ENCODE peak calls at places on chromosomes 6 and 20, in ten cellular contexts. T is naive thymus-derived CD4-positive, alpha-beta T cell; Q is left ventricle myocardium inferior; G is epithelial cell of esophagus; Y is psoas muscle; D is body of pancreas; Z is suprapubic skin; X is lower lobe of right lung; C is left lung; J is cardiac muscle cell. A is an unnamed sample.

GRCh38 chr6:35522660-35523658 is 10.3 kb upstream of the TULP1 start:
- DNase-seq in Z (peak; percentile 90), D (peak; percentile 70), Y (peak; percentile 88), X (peak; percentile 84), J (peak; percentile 81), G (peak; percentile 66), C (peak; percentile 91), T (peak; percentile 74), Q (peak; percentile 62), A (peak; percentile 72)

GRCh38 chr20:48975955-48976354 is 54.4 kb downstream of the ARFGEF2 start:
- DNase-seq in T (no peak), Y (no peak), J (no peak), X (no peak), D (no peak), Q (no peak), Z (no peak), C (no peak), G (no peak), A (no peak)

GRCh38 chr20:61507778-61508177 is 255.7 kb downstream of the CDH4 start:
- DNase-seq in J (no peak), Y (no peak), T (no peak), X (no peak), C (no peak), Q (no peak), Z (no peak), G (no peak), D (no peak), A (no peak)

GRCh38 chr6:122071950-122072647 is 327.4 kb upstream of the HSF2 start:
- DNase-seq in Y (no peak), Q (no peak), Z (no peak), G (no peak), J (no peak), D (no peak), C (no peak), T (no peak), X (no peak), A (no peak)

GRCh38 chr20:19672498-19672897 is 85.6 kb upstream of the RIN2 start:
- DNase-seq in Q (no peak), C (no peak), Y (no peak), Z (no peak), X (no peak), T (no peak), D (no peak), G (no peak), J (no peak), A (no peak)

GRCh38 chr6:148193063-148193680 is 149.5 kb upstream of the SASH1 start:
- DNase-seq in J (no peak), Q (no peak), C (no peak), D (no peak), Z (no peak), G (peak; percentile 93), X (no peak), T (no peak), Y (no peak), A (no peak)

GRCh38 chr20:23049933-23050838 is 714 bp upstream of the THBD start:
- DNase-seq in T (no peak), Q (peak; percentile 65), X (peak; percentile 81), D (peak; percentile 39), Z (peak; percentile 88), J (peak; percentile 38), Y (peak; percentile 87), C (peak; percentile 94), G (peak; percentile 69), A (peak; percentile 62)

GRCh38 chr6:7587631-7588100 is 2.3 kb upstream of the SNRNP48 start:
- DNase-seq in T (no peak), X (no peak), J (no peak), C (no peak), D (peak; percentile 33), Z (no peak), Y (no peak), Q (no peak), G (peak; percentile 82), A (no peak)

GRCh38 chr20:46562373-46563169 is 12.1 kb upstream of the OCSTAMP start:
- DNase-seq in D (peak; percentile 81), T (peak; percentile 31), C (no peak), Y (peak; percentile 72), G (peak; percentile 64), X (peak; percentile 59), J (peak; percentile 76), Z (peak; percentile 89), Q (peak; percentile 54), A (peak; percentile 33)
- H3K4me3 ChIP-seq in D (no peak overlapping the region), T (peak overlapping the region; percentile 34), C (peak overlapping the region; percentile 17), Y (peak overlapping the region; percentile 52), G (peak overlapping the region; percentile 32), X (peak overlapping the region; percentile 34), J (no peak overlapping the region), Z (peak overlapping the region; percentile 40), Q (peak overlapping the region; percentile 43), A (peak overlapping the region; percentile 46)

GRCh38 chr6:52305385-52305784 is 20.8 kb upstream of the MCM3 start:
- DNase-seq in T (no peak), J (no peak), Y (no peak), C (no peak), X (no peak), Z (no peak), D (no peak), G (no peak), Q (no peak), A (no peak)

GRCh38 chr6:52306972-52307849 is 22.7 kb upstream of the MCM3 start:
- DNase-seq in C (peak; percentile 84), D (no peak), T (no peak), Q (peak; percentile 19), Z (no peak), G (no peak), Y (no peak), J (no peak), X (peak; percentile 75), A (no peak)

GRCh38 chr6:52303178-52303577 is 18.6 kb upstream of the MCM3 start:
- DNase-seq in G (no peak), Z (no peak), X (no peak), C (no peak), Y (no peak), T (no peak), D (no peak), Q (no peak), J (no peak), A (no peak)

GRCh38 chr6:52305948-52306767 is 21.6 kb upstream of the MCM3 start:
- DNase-seq in G (no peak), D (peak; percentile 28), X (no peak), J (no peak), Q (no peak), Z (no peak), Y (no peak), T (peak; percentile 23), C (no peak), A (no peak)

GRCh38 chr6:52304917-52305316 is 20.4 kb upstream of the MCM3 start:
- DNase-seq in C (no peak), T (no peak), Y (no peak), X (no peak), J (peak; percentile 44), Q (no peak), D (peak; percentile 22), G (no peak), Z (no peak), A (no peak)
- H3K4me3 ChIP-seq in C (no peak overlapping the region), T (peak overlapping the region; percentile 20), Y (no peak overlapping the region), X (no peak overlapping the region), J (no peak overlapping the region), Q (peak overlapping the region; percentile 3), D (no peak overlapping the region), G (no peak overlapping the region), Z (peak overlapping the region; percentile 15), A (no peak overlapping the region)

DNA sequence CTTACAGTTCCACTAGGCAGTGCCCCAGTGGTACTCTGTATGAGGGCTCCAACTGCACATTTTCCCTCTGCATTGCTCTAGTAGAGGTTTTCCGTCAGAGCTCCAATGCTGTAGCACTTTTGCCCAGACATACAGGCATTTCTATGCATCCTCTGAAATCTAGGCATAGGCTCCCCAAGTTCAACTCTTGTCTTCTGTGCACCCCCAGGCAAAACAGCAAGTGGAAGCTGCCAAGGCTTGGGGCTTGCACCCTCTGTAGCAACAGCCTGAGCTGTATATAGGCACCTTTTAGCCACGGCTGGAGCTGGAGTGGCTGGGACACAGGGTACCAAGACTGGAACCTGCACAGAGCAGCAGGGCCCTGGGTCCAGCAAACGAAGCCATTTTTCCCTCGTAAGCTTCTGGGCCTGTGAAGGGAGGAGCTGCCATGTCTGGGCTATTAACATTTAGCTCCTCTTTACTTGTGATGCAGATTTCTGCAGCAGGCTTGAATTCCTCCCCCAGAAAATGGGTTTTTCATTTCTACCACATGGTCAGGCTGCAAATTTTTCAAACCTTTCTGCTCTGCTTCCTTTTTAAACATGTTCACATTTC is 596.2 kb upstream of the ADGRB3 start:
- DNase-seq in D (no peak), Q (no peak), T (no peak), G (no peak), Z (no peak), J (no peak), Y (no peak), C (peak; percentile 17), X (no peak), A (no peak)
- H3K4me3 ChIP-seq in D (no peak overlapping the region), Q (no peak overlapping the region), T (no peak overlapping the region), G (no peak overlapping the region), Z (no peak overlapping the region), J (no peak overlapping the region), Y (no peak overlapping the region), C (no peak overlapping the region), X (no peak overlapping the region), A (no peak overlapping the region)

GRCh38 chr6:27234576-27234975 is 12.9 kb upstream of the PRSS16 start:
- DNase-seq in J (no peak), Q (no peak), T (no peak), Z (no peak), G (no peak), Y (no peak), D (no peak), X (no peak), C (no peak), A (no peak)

GRCh38 chr6:27241443-27241842 is 6.1 kb upstream of the PRSS16 start:
- DNase-seq in Y (no peak), Z (no peak), T (no peak), D (no peak), G (peak; percentile 25), C (no peak), Q (no peak), X (no peak), J (no peak), A (no peak)

GRCh38 chr6:27239258-27239657 is 8.2 kb upstream of the PRSS16 start:
- DNase-seq in Z (no peak), Y (no peak), G (no peak), Q (no peak), J (no peak), D (no peak), X (no peak), C (no peak), T (no peak), A (no peak)

GRCh38 chr6:27238010-27238983 is 9.2 kb upstream of the PRSS16 start:
- DNase-seq in D (no peak), T (no peak), Y (no peak), C (no peak), Z (no peak), G (peak; percentile 42), J (no peak), Q (no peak), X (no peak), A (no peak)

DNA sequence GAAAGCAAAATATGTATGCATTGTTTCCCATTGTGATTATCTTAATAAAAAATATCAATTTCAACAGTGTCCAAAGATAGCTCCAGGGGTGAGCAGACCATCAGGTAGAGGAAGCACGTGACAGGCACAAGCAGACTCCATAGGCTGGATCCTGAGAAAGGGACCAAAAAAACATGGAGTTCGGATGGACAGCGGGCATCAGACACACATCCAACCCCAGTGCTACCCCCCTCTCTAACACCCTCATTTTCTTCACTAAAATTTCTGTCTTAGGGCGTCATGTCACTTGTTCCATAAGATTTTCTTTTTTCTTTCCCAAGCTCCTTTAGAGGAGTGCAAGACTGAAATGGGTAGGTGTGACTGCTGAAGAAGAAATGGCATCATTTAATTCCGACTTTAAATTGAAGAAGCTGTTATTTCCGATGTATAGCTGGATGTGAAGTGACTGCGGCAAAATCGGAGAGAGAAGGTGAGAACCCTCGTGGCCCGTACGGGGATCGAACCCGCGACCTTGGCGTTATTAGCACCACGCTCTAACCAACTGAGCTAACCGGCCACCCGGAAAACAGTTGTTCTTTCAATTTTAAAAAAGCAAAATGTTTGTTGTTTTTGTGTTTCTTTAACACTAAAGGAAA is 10.3 kb upstream of the PRSS16 start:
- DNase-seq in Q (no peak), Y (no peak), C (no peak), X (no peak), D (peak; percentile 10), G (peak; percentile 74), T (no peak), J (no peak), Z (no peak), A (no peak)
- H3K4me3 ChIP-seq in Q (no peak overlapping the region), Y (no peak overlapping the region), C (no peak overlapping the region), X (no peak overlapping the region), D (no peak overlapping the region), G (no peak overlapping the region), T (no peak overlapping the region), J (peak overlapping the region; percentile 10), Z (no peak overlapping the region), A (no peak overlapping the region)